ENCODE peak calls at places on chromosomes 11 and 22, in nine cellular contexts. V is pulmonary artery endothelial cell; L is fibroblast of the conjunctiva; O is SHP77 treated with DMSO at 0.1 percent for 48 hours; G is GM04504; K is activated CD4-positive, alpha-beta T cell treated with anti-CD3 and anti-CD28 coated beads, Interleukin-2, amount 10 ng/mL, durations not matched to agents 7 days and 5 days; E is HEK293T; Y is AG20443; M is NCI-H1092. F is an unnamed sample.

GRCh38 chr22:36873614-36874308 is 13.0 kb downstream of the NCF4 start:
- DNase-seq in O (no peak), G (peak; percentile 22), V (no peak), Y (peak; percentile 85), M (no peak), L (no peak), K (peak; percentile 22), E (peak; percentile 76), F (peak; percentile 65)

GRCh38 chr22:29031236-29031982 is 30.2 kb downstream of the C22orf31 start:
- DNase-seq in G (peak; percentile 79), O (peak; percentile 61), M (no peak), K (no peak), Y (peak; percentile 91), E (peak; percentile 49), V (peak; percentile 92), L (peak; percentile 82), F (no peak)

GRCh38 chr11:26193714-26194373 is 138.1 kb upstream of the ANO3 start:
- DNase-seq in O (no peak), K (no peak), V (no peak), L (no peak), G (peak; percentile 24), M (no peak), E (no peak), Y (no peak), F (no peak)

GRCh38 chr11:67054851-67055523 is 1.7 kb upstream of the RHOD start:
- DNase-seq in E (peak; percentile 74), L (no peak), M (no peak), V (no peak), G (no peak), Y (peak; percentile 71), O (no peak), K (no peak), F (no peak)

GRCh38 chr22:37054600-37055365 is 3.2 kb downstream of the KCTD17 start:
- DNase-seq in K (no peak), O (no peak), L (no peak), V (no peak), M (no peak), G (no peak), Y (no peak), E (no peak), F (no peak)

GRCh38 chr22:49044776-49045175 is 782.9 kb downstream of the BRD1 start:
- DNase-seq in O (no peak), E (no peak), Y (no peak), L (no peak), K (no peak), G (no peak), M (no peak), V (no peak), F (no peak)

GRCh38 chr11:67472882-67473281 is 3.8 kb upstream of the TMEM134 start:
- DNase-seq in E (no peak), G (no peak), L (no peak), V (no peak), Y (no peak), O (no peak), K (no peak), M (no peak), F (no peak)

GRCh38 chr11:59918987-59919589 is 19.1 kb upstream of the OOSP1 start:
- DNase-seq in L (peak; percentile 13), G (peak; percentile 10), V (no peak), M (no peak), K (peak; percentile 32), O (no peak), Y (peak; percentile 53), E (peak; percentile 15), F (no peak)

GRCh38 chr11:129881570-129882170 is 13.7 kb downstream of the NFRKB start:
- DNase-seq in O (no peak), E (peak; percentile 64), L (no peak), V (no peak), M (no peak), G (no peak), K (peak; percentile 59), Y (peak; percentile 74), F (no peak)

GRCh38 chr11:2196970-2197770 is 25.6 kb upstream of the TH start:
- DNase-seq in M (peak; percentile 67), K (peak; percentile 80), V (no peak), E (peak; percentile 83), G (no peak), O (peak; percentile 10), L (peak; percentile 43), Y (peak; percentile 89), F (peak; percentile 34)

GRCh38 chr22:36344106-36344827 is 43.5 kb downstream of the MYH9 start:
- DNase-seq in L (no peak), Y (no peak), V (no peak), M (no peak), E (no peak), G (no peak), O (no peak), K (no peak), F (no peak)